ENCODE peak calls at places on chromosomes 3 and 15, in eight cellular contexts. One of them, this sample, is unnamed.

GRCh38 chr15:35737521-35737920 is 191.6 kb upstream of the DPH6 start:
- DNase-seq in stimulated activated CD4-positive, alpha-beta T cell treated with anti-CD3 and anti-CD28 coated beads, TNF-alpha, amount 100 ng/mL, for 24 hours: no peak
- DNase-seq in stromal cell of bone marrow: no peak
- DNase-seq in stimulated activated CD8-positive, alpha-beta memory T cell treated with anti-CD3 and anti-CD28 coated beads, Interleukin-15, amount 100 ng/mL, for 24 hours: no peak
- DNase-seq in foreskin fibroblast: peak
- DNase-seq in activated CD4-positive, alpha-beta memory T cell treated with anti-CD3 and anti-CD28 coated beads for 36 hours: no peak
- DNase-seq in hippocampal formation: no peak
- DNase-seq in EL: peak
- DNase-seq in this sample: no peak

GRCh38 chr15:98900382-98900781 is 107.2 kb downstream of the PGPEP1L start:
- DNase-seq in stimulated activated CD4-positive, alpha-beta T cell treated with anti-CD3 and anti-CD28 coated beads, TNF-alpha, amount 100 ng/mL, for 24 hours: no peak
- DNase-seq in stromal cell of bone marrow: no peak
- DNase-seq in stimulated activated CD8-positive, alpha-beta memory T cell treated with anti-CD3 and anti-CD28 coated beads, Interleukin-15, amount 100 ng/mL, for 24 hours: no peak
- DNase-seq in foreskin fibroblast: no peak
- DNase-seq in activated CD4-positive, alpha-beta memory T cell treated with anti-CD3 and anti-CD28 coated beads for 36 hours: no peak
- DNase-seq in hippocampal formation: no peak
- DNase-seq in EL: peak
- DNase-seq in this sample: peak

GRCh38 chr15:74417670-74418069 is 16.1 kb downstream of the SEMA7A start:
- DNase-seq in stimulated activated CD4-positive, alpha-beta T cell treated with anti-CD3 and anti-CD28 coated beads, TNF-alpha, amount 100 ng/mL, for 24 hours: no peak
- DNase-seq in stromal cell of bone marrow: no peak
- DNase-seq in stimulated activated CD8-positive, alpha-beta memory T cell treated with anti-CD3 and anti-CD28 coated beads, Interleukin-15, amount 100 ng/mL, for 24 hours: no peak
- DNase-seq in foreskin fibroblast: no peak
- DNase-seq in activated CD4-positive, alpha-beta memory T cell treated with anti-CD3 and anti-CD28 coated beads for 36 hours: no peak
- DNase-seq in hippocampal formation: no peak
- DNase-seq in EL: no peak
- DNase-seq in this sample: no peak

GRCh38 chr3:46749129-46749528 is 31.5 kb upstream of the PRSS50 start:
- DNase-seq in stimulated activated CD4-positive, alpha-beta T cell treated with anti-CD3 and anti-CD28 coated beads, TNF-alpha, amount 100 ng/mL, for 24 hours: no peak
- DNase-seq in stromal cell of bone marrow: no peak
- DNase-seq in stimulated activated CD8-positive, alpha-beta memory T cell treated with anti-CD3 and anti-CD28 coated beads, Interleukin-15, amount 100 ng/mL, for 24 hours: no peak
- DNase-seq in foreskin fibroblast: no peak
- DNase-seq in activated CD4-positive, alpha-beta memory T cell treated with anti-CD3 and anti-CD28 coated beads for 36 hours: no peak
- DNase-seq in hippocampal formation: no peak
- DNase-seq in EL: no peak
- DNase-seq in this sample: no peak

GRCh38 chr3:123708531-123708930 is 123.7 kb upstream of the HACD2 start:
- DNase-seq in stimulated activated CD4-positive, alpha-beta T cell treated with anti-CD3 and anti-CD28 coated beads, TNF-alpha, amount 100 ng/mL, for 24 hours: no peak
- DNase-seq in stromal cell of bone marrow: no peak
- DNase-seq in stimulated activated CD8-positive, alpha-beta memory T cell treated with anti-CD3 and anti-CD28 coated beads, Interleukin-15, amount 100 ng/mL, for 24 hours: no peak
- DNase-seq in foreskin fibroblast: no peak
- DNase-seq in activated CD4-positive, alpha-beta memory T cell treated with anti-CD3 and anti-CD28 coated beads for 36 hours: no peak
- DNase-seq in hippocampal formation: no peak
- DNase-seq in EL: no peak
- DNase-seq in this sample: no peak

GRCh38 chr3:45321607-45322391 is 66.6 kb upstream of the LARS2 start:
- DNase-seq in stimulated activated CD4-positive, alpha-beta T cell treated with anti-CD3 and anti-CD28 coated beads, TNF-alpha, amount 100 ng/mL, for 24 hours: no peak
- DNase-seq in stromal cell of bone marrow: no peak
- DNase-seq in stimulated activated CD8-positive, alpha-beta memory T cell treated with anti-CD3 and anti-CD28 coated beads, Interleukin-15, amount 100 ng/mL, for 24 hours: no peak
- DNase-seq in foreskin fibroblast: no peak
- DNase-seq in activated CD4-positive, alpha-beta memory T cell treated with anti-CD3 and anti-CD28 coated beads for 36 hours: no peak
- DNase-seq in hippocampal formation: no peak
- DNase-seq in EL: no peak
- DNase-seq in this sample: no peak

GRCh38 chr15:40234783-40235182 is 4.1 kb upstream of the PAK6 start:
- DNase-seq in stimulated activated CD4-positive, alpha-beta T cell treated with anti-CD3 and anti-CD28 coated beads, TNF-alpha, amount 100 ng/mL, for 24 hours: no peak
- DNase-seq in stromal cell of bone marrow: no peak
- DNase-seq in stimulated activated CD8-positive, alpha-beta memory T cell treated with anti-CD3 and anti-CD28 coated beads, Interleukin-15, amount 100 ng/mL, for 24 hours: no peak
- DNase-seq in foreskin fibroblast: no peak
- DNase-seq in activated CD4-positive, alpha-beta memory T cell treated with anti-CD3 and anti-CD28 coated beads for 36 hours: no peak
- DNase-seq in hippocampal formation: no peak
- DNase-seq in EL: no peak
- DNase-seq in this sample: no peak

GRCh38 chr3:63993653-63994079 is 29.6 kb downstream of the PSMD6 start:
- DNase-seq in stimulated activated CD4-positive, alpha-beta T cell treated with anti-CD3 and anti-CD28 coated beads, TNF-alpha, amount 100 ng/mL, for 24 hours: peak
- DNase-seq in stromal cell of bone marrow: peak
- DNase-seq in stimulated activated CD8-positive, alpha-beta memory T cell treated with anti-CD3 and anti-CD28 coated beads, Interleukin-15, amount 100 ng/mL, for 24 hours: no peak
- DNase-seq in foreskin fibroblast: peak
- DNase-seq in activated CD4-positive, alpha-beta memory T cell treated with anti-CD3 and anti-CD28 coated beads for 36 hours: peak
- DNase-seq in hippocampal formation: peak
- DNase-seq in EL: peak
- DNase-seq in this sample: peak

GRCh38 chr3:38604246-38604645 is 45.2 kb downstream of the SCN5A start:
- DNase-seq in stimulated activated CD4-positive, alpha-beta T cell treated with anti-CD3 and anti-CD28 coated beads, TNF-alpha, amount 100 ng/mL, for 24 hours: no peak
- DNase-seq in stromal cell of bone marrow: no peak
- DNase-seq in stimulated activated CD8-positive, alpha-beta memory T cell treated with anti-CD3 and anti-CD28 coated beads, Interleukin-15, amount 100 ng/mL, for 24 hours: no peak
- DNase-seq in foreskin fibroblast: no peak
- DNase-seq in activated CD4-positive, alpha-beta memory T cell treated with anti-CD3 and anti-CD28 coated beads for 36 hours: no peak
- DNase-seq in hippocampal formation: no peak
- DNase-seq in EL: no peak
- DNase-seq in this sample: no peak

GRCh38 chr15:45401665-45402161 is 23.4 kb upstream of the GATM start:
- DNase-seq in stimulated activated CD4-positive, alpha-beta T cell treated with anti-CD3 and anti-CD28 coated beads, TNF-alpha, amount 100 ng/mL, for 24 hours: no peak
- DNase-seq in stromal cell of bone marrow: no peak
- DNase-seq in stimulated activated CD8-positive, alpha-beta memory T cell treated with anti-CD3 and anti-CD28 coated beads, Interleukin-15, amount 100 ng/mL, for 24 hours: no peak
- DNase-seq in foreskin fibroblast: no peak
- DNase-seq in activated CD4-positive, alpha-beta memory T cell treated with anti-CD3 and anti-CD28 coated beads for 36 hours: no peak
- DNase-seq in hippocampal formation: no peak
- DNase-seq in EL: no peak
- DNase-seq in this sample: no peak

GRCh38 chr3:56974242-56974945 is 86.1 kb upstream of the SPATA12 start:
- DNase-seq in stimulated activated CD4-positive, alpha-beta T cell treated with anti-CD3 and anti-CD28 coated beads, TNF-alpha, amount 100 ng/mL, for 24 hours: no peak
- DNase-seq in stromal cell of bone marrow: no peak
- DNase-seq in stimulated activated CD8-positive, alpha-beta memory T cell treated with anti-CD3 and anti-CD28 coated beads, Interleukin-15, amount 100 ng/mL, for 24 hours: no peak
- DNase-seq in foreskin fibroblast: no peak
- DNase-seq in activated CD4-positive, alpha-beta memory T cell treated with anti-CD3 and anti-CD28 coated beads for 36 hours: no peak
- DNase-seq in hippocampal formation: no peak
- DNase-seq in EL: no peak
- DNase-seq in this sample: no peak

GRCh38 chr3:59127071-59127470 is 77.2 kb upstream of the CFAP20DC start:
- DNase-seq in stimulated activated CD4-positive, alpha-beta T cell treated with anti-CD3 and anti-CD28 coated beads, TNF-alpha, amount 100 ng/mL, for 24 hours: no peak
- DNase-seq in stromal cell of bone marrow: peak
- DNase-seq in stimulated activated CD8-positive, alpha-beta memory T cell treated with anti-CD3 and anti-CD28 coated beads, Interleukin-15, amount 100 ng/mL, for 24 hours: no peak
- DNase-seq in foreskin fibroblast: peak
- DNase-seq in activated CD4-positive, alpha-beta memory T cell treated with anti-CD3 and anti-CD28 coated beads for 36 hours: no peak
- DNase-seq in hippocampal formation: no peak
- DNase-seq in EL: peak
- DNase-seq in this sample: peak

GRCh38 chr3:162605651-162606204 is 1109.1 kb downstream of the OTOL1 start:
- DNase-seq in stimulated activated CD4-positive, alpha-beta T cell treated with anti-CD3 and anti-CD28 coated beads, TNF-alpha, amount 100 ng/mL, for 24 hours: no peak
- DNase-seq in stromal cell of bone marrow: no peak
- DNase-seq in stimulated activated CD8-positive, alpha-beta memory T cell treated with anti-CD3 and anti-CD28 coated beads, Interleukin-15, amount 100 ng/mL, for 24 hours: no peak
- DNase-seq in foreskin fibroblast: no peak
- DNase-seq in activated CD4-positive, alpha-beta memory T cell treated with anti-CD3 and anti-CD28 coated beads for 36 hours: no peak
- DNase-seq in hippocampal formation: no peak
- DNase-seq in EL: no peak
- DNase-seq in this sample: no peak

GRCh38 chr15:29670945-29671307 is 151.3 kb downstream of the TJP1 start:
- DNase-seq in stimulated activated CD4-positive, alpha-beta T cell treated with anti-CD3 and anti-CD28 coated beads, TNF-alpha, amount 100 ng/mL, for 24 hours: no peak
- DNase-seq in stromal cell of bone marrow: peak
- DNase-seq in stimulated activated CD8-positive, alpha-beta memory T cell treated with anti-CD3 and anti-CD28 coated beads, Interleukin-15, amount 100 ng/mL, for 24 hours: no peak
- DNase-seq in foreskin fibroblast: peak
- DNase-seq in activated CD4-positive, alpha-beta memory T cell treated with anti-CD3 and anti-CD28 coated beads for 36 hours: no peak
- DNase-seq in hippocampal formation: no peak
- DNase-seq in EL: peak
- DNase-seq in this sample: peak

GRCh38 chr3:28916713-28917499 is 364.0 kb upstream of the RBMS3 start:
- DNase-seq in stimulated activated CD4-positive, alpha-beta T cell treated with anti-CD3 and anti-CD28 coated beads, TNF-alpha, amount 100 ng/mL, for 24 hours: no peak
- DNase-seq in stromal cell of bone marrow: peak
- DNase-seq in stimulated activated CD8-positive, alpha-beta memory T cell treated with anti-CD3 and anti-CD28 coated beads, Interleukin-15, amount 100 ng/mL, for 24 hours: no peak
- DNase-seq in foreskin fibroblast: peak
- DNase-seq in activated CD4-positive, alpha-beta memory T cell treated with anti-CD3 and anti-CD28 coated beads for 36 hours: peak
- DNase-seq in hippocampal formation: peak
- DNase-seq in EL: peak
- DNase-seq in this sample: peak

GRCh38 chr15:31236184-31237041 is 90.2 kb upstream of the KLF13 start:
- DNase-seq in stimulated activated CD4-positive, alpha-beta T cell treated with anti-CD3 and anti-CD28 coated beads, TNF-alpha, amount 100 ng/mL, for 24 hours: no peak
- DNase-seq in stromal cell of bone marrow: peak
- DNase-seq in stimulated activated CD8-positive, alpha-beta memory T cell treated with anti-CD3 and anti-CD28 coated beads, Interleukin-15, amount 100 ng/mL, for 24 hours: no peak
- DNase-seq in foreskin fibroblast: peak
- DNase-seq in activated CD4-positive, alpha-beta memory T cell treated with anti-CD3 and anti-CD28 coated beads for 36 hours: no peak
- DNase-seq in hippocampal formation: peak
- DNase-seq in EL: peak
- DNase-seq in this sample: peak

GRCh38 chr3:87503901-87504498 is 227.6 kb upstream of the POU1F1 start:
- DNase-seq in stimulated activated CD4-positive, alpha-beta T cell treated with anti-CD3 and anti-CD28 coated beads, TNF-alpha, amount 100 ng/mL, for 24 hours: no peak
- DNase-seq in stromal cell of bone marrow: peak
- DNase-seq in stimulated activated CD8-positive, alpha-beta memory T cell treated with anti-CD3 and anti-CD28 coated beads, Interleukin-15, amount 100 ng/mL, for 24 hours: no peak
- DNase-seq in foreskin fibroblast: peak
- DNase-seq in activated CD4-positive, alpha-beta memory T cell treated with anti-CD3 and anti-CD28 coated beads for 36 hours: peak
- DNase-seq in hippocampal formation: peak
- DNase-seq in EL: peak
- DNase-seq in this sample: peak

GRCh38 chr3:159726231-159726964 is 262.2 kb upstream of the IL12A start:
- DNase-seq in stimulated activated CD4-positive, alpha-beta T cell treated with anti-CD3 and anti-CD28 coated beads, TNF-alpha, amount 100 ng/mL, for 24 hours: no peak
- DNase-seq in stromal cell of bone marrow: no peak
- DNase-seq in stimulated activated CD8-positive, alpha-beta memory T cell treated with anti-CD3 and anti-CD28 coated beads, Interleukin-15, amount 100 ng/mL, for 24 hours: no peak
- DNase-seq in foreskin fibroblast: peak
- DNase-seq in activated CD4-positive, alpha-beta memory T cell treated with anti-CD3 and anti-CD28 coated beads for 36 hours: no peak
- DNase-seq in hippocampal formation: no peak
- DNase-seq in EL: peak
- DNase-seq in this sample: peak

GRCh38 chr3:42387802-42388651 is 22.4 kb downstream of the LYZL4 start:
- DNase-seq in stimulated activated CD4-positive, alpha-beta T cell treated with anti-CD3 and anti-CD28 coated beads, TNF-alpha, amount 100 ng/mL, for 24 hours: no peak
- DNase-seq in stromal cell of bone marrow: no peak
- DNase-seq in stimulated activated CD8-positive, alpha-beta memory T cell treated with anti-CD3 and anti-CD28 coated beads, Interleukin-15, amount 100 ng/mL, for 24 hours: no peak
- DNase-seq in foreskin fibroblast: no peak
- DNase-seq in activated CD4-positive, alpha-beta memory T cell treated with anti-CD3 and anti-CD28 coated beads for 36 hours: peak
- DNase-seq in hippocampal formation: no peak
- DNase-seq in EL: peak
- DNase-seq in this sample: no peak

This sample was measured in AG20443.